ENCODE peak calls at places on chromosomes 11 and 22, in ten cellular contexts. I is renal cortical epithelial cell; U is stimulated activated CD4-positive, alpha-beta T cell treated with anti-CD3 and anti-CD28 coated beads, Interleukin-15, amount 100 ng/mL, for 1 hour; D is CD8-positive, alpha-beta memory T cell; V is RWPE1; G is NAMALWA; P is activated naive CD4-positive, alpha-beta T cell treated with anti-CD3 and anti-CD28 coated beads for 36 hours; M is left cardiac atrium; F is PC-3; K is NCI-H1694 treated with DMSO at 0.1 percent for 48 hours. S is an unnamed sample.

GRCh38 chr11:113806403-113806802 is 26.8 kb downstream of the CLDN25 start:
- DNase-seq in I (peak; percentile 8), U (no peak), D (no peak), V (no peak), G (peak; percentile 55), P (peak; percentile 9), M (no peak), F (peak; percentile 59), K (no peak), S (peak; percentile 30)

GRCh38 chr11:114399903-114400221 is 449 bp downstream of the C11orf71 start:
- DNase-seq in I (peak; percentile 50), U (no peak), D (no peak), V (peak; percentile 26), G (no peak), P (no peak), M (no peak), F (no peak), K (no peak), S (peak; percentile 88)

GRCh38 chr22:23149743-23150238 is 4.5 kb downstream of the RAB36 start:
- DNase-seq in I (no peak), U (no peak), D (no peak), V (no peak), G (no peak), P (no peak), M (no peak), F (no peak), K (no peak), S (no peak)

GRCh38 chr22:29578462-29578861 is 2.5 kb downstream of the NIPSNAP1 start:
- DNase-seq in I (no peak), U (no peak), D (no peak), V (no peak), G (no peak), P (no peak), M (no peak), F (no peak), K (no peak), S (no peak)

GRCh38 chr22:47619631-47620030 is 857.2 kb downstream of the TBC1D22A start:
- DNase-seq in I (no peak), U (no peak), D (no peak), V (no peak), G (no peak), P (no peak), M (no peak), F (no peak), K (no peak), S (no peak)

GRCh38 chr22:45818130-45819085 is 146.8 kb downstream of the ATXN10 start:
- DNase-seq in I (peak; percentile 78), U (no peak), D (no peak), V (no peak), G (no peak), P (no peak), M (peak; percentile 48), F (no peak), K (no peak), S (no peak)

GRCh38 chr11:117145393-117145761 is 1.3 kb downstream of the PAFAH1B2 start:
- DNase-seq in I (peak; percentile 72), U (no peak), D (no peak), V (peak; percentile 44), G (peak; percentile 69), P (peak; percentile 15), M (no peak), F (peak; percentile 24), K (no peak), S (no peak)

GRCh38 chr22:36816635-36817428 is at the start of gene PVALB:
- DNase-seq in I (no peak), U (no peak), D (no peak), V (peak; percentile 27), G (no peak), P (no peak), M (peak; percentile 27), F (peak; percentile 29), K (no peak), S (no peak)

GRCh38 chr22:24809331-24809730 is 3.3 kb downstream of the SGSM1 start:
- DNase-seq in I (no peak), U (no peak), D (no peak), V (no peak), G (no peak), P (no peak), M (no peak), F (no peak), K (no peak), S (no peak)

GRCh38 chr11:119533931-119534694 is 111.1 kb upstream of the THY1 start:
- DNase-seq in I (peak; percentile 38), U (peak; percentile 39), D (peak; percentile 7), V (peak; percentile 65), G (peak; percentile 68), P (peak; percentile 76), M (peak; percentile 76), F (peak; percentile 85), K (no peak), S (peak; percentile 88)

GRCh38 chr11:131893103-131893502 is 522.7 kb downstream of the NTM start:
- DNase-seq in I (no peak), U (no peak), D (no peak), V (no peak), G (no peak), P (no peak), M (no peak), F (no peak), K (no peak), S (no peak)

GRCh38 chr11:94661444-94661843 is 94.3 kb downstream of the PIWIL4 start:
- DNase-seq in I (no peak), U (no peak), D (no peak), V (no peak), G (no peak), P (no peak), M (no peak), F (no peak), K (no peak), S (no peak)

GRCh38 chr11:67271548-67272284 is 5.4 kb downstream of the GRK2 start:
- DNase-seq in I (no peak), U (no peak), D (peak; percentile 72), V (no peak), G (peak; percentile 52), P (peak; percentile 89), M (peak; percentile 35), F (no peak), K (no peak), S (no peak)

GRCh38 chr22:34975721-34976120 is 90.2 kb upstream of the ISX start:
- DNase-seq in I (no peak), U (no peak), D (no peak), V (no peak), G (peak; percentile 13), P (no peak), M (no peak), F (peak; percentile 1), K (no peak), S (no peak)

GRCh38 chr11:122751298-122752070 is 86.8 kb upstream of the CRTAM start:
- DNase-seq in I (peak; percentile 38), U (no peak), D (no peak), V (no peak), G (no peak), P (no peak), M (no peak), F (no peak), K (no peak), S (no peak)

GRCh38 chr22:40040927-40041326 is 46.2 kb downstream of the FAM83F start:
- DNase-seq in I (peak; percentile 88), U (no peak), D (no peak), V (no peak), G (no peak), P (no peak), M (peak; percentile 49), F (peak; percentile 73), K (peak; percentile 58), S (no peak)

S was measured in Right ventricle myocardium inferior.